ENCODE peak calls at places on chromosomes 13 and 19, in seven cellular contexts. E, T, U, B, X, O and N are unnamed samples.
A peak's percentile ranks its signal among the peaks of the same experiment; 100 is the strongest.

GRCh38 chr13:26132756-26133155 is 80.9 kb upstream of the SHISA2 start:
- DNase-seq in B (no peak), T (peak; percentile 6), X (no peak), U (peak; percentile 3), E (no peak), O (no peak), N (no peak)

GRCh38 chr13:99854376-99854775 is 117.2 kb downstream of the ZIC5 start:
- DNase-seq in T (no peak), O (no peak), B (no peak), X (no peak), E (no peak), U (no peak), N (no peak)

GRCh38 chr19:3450796-3451411 is 29.4 kb downstream of the SMIM24 start:
- DNase-seq in U (peak; percentile 68), T (peak; percentile 100), B (no peak), O (no peak), E (no peak), X (no peak), N (no peak)

GRCh38 chr19:7701654-7702457 is at the start of gene FCER2:
- DNase-seq in X (no peak), E (no peak), B (no peak), U (no peak), T (no peak), O (no peak), N (no peak)

GRCh38 chr19:29587518-29587986 is 18.5 kb upstream of the POP4 start:
- DNase-seq in U (no peak), T (peak; percentile 57), E (no peak), X (peak; percentile 57), O (no peak), B (no peak), N (no peak)

GRCh38 chr13:95155093-95155492 is 146.2 kb downstream of the ABCC4 start:
- DNase-seq in X (no peak), O (no peak), E (no peak), T (peak; percentile 25), B (no peak), U (no peak), N (no peak)

GRCh38 chr19:52946322-52947310 is 16.1 kb downstream of the ZNF816 start:
- DNase-seq in B (peak; percentile 60), X (no peak), T (peak; percentile 21), U (no peak), O (peak; percentile 72), E (no peak), N (peak; percentile 86)

GRCh38 chr13:25167775-25168174 is 4.3 kb downstream of the AMER2 start:
- DNase-seq in O (no peak), U (no peak), E (no peak), X (no peak), T (no peak), B (no peak), N (no peak)